ENCODE peak calls at places on chromosomes 13 and 19, in seven cellular contexts. I is H9, J is IMR-90, A is trophoblast cell, V is mesenchymal stem cell, C is neuronal stem cell, T is H1. P is an unnamed sample.
A peak's percentile ranks its signal among the peaks of the same experiment; 100 is the strongest.

GRCh38 chr19:610071-610800 is 20.6 kb downstream of the HCN2 start:
- DNase-seq in I (no peak), J (no peak), A (no peak), V (no peak), C (no peak), T (no peak), P (no peak)

GRCh38 chr19:48196933-48197665 is 26.6 kb downstream of the ZSWIM9 start:
- DNase-seq in I (no peak), J (no peak), A (no peak), V (no peak), C (no peak), T (no peak), P (peak; percentile 45)

GRCh38 chr13:82717249-82717648 is 1165.0 kb downstream of the SLITRK1 start:
- DNase-seq in I (no peak), J (peak; percentile 59), A (no peak), V (peak; percentile 15), C (no peak), T (no peak), P (no peak)

GRCh38 chr19:23771348-23771747 is 12.7 kb upstream of the ZNF681 start:
- DNase-seq in I (no peak), J (no peak), A (peak; percentile 56), V (no peak), C (no peak), T (no peak), P (no peak)

GRCh38 chr13:102651392-102651791 is 43.5 kb downstream of the METTL21C start:
- DNase-seq in I (no peak), J (peak; percentile 61), A (no peak), V (peak; percentile 65), C (no peak), T (no peak), P (no peak)

GRCh38 chr19:32646556-32646955 is 28.4 kb downstream of the ANKRD27 start:
- DNase-seq in I (no peak), J (no peak), A (no peak), V (no peak), C (no peak), T (no peak), P (no peak)

GRCh38 chr19:4870025-4870700 is 2.7 kb upstream of the PLIN3 start:
- DNase-seq in I (peak; percentile 81), J (peak; percentile 92), A (peak; percentile 88), V (peak; percentile 97), C (no peak), T (peak; percentile 49), P (peak; percentile 93)

GRCh38 chr19:41298327-41298964 is 11.5 kb upstream of the CCDC97 start:
- DNase-seq in I (no peak), J (peak; percentile 82), A (peak; percentile 98), V (peak; percentile 99), C (no peak), T (no peak), P (peak; percentile 80)

GRCh38 chr19:34831714-34832113 is 58.7 kb upstream of the ZNF599 start:
- DNase-seq in I (no peak), J (no peak), A (no peak), V (no peak), C (no peak), T (no peak), P (no peak)

GRCh38 chr19:9018163-9018875 is 8.1 kb upstream of the MUC16 start:
- DNase-seq in I (no peak), J (no peak), A (peak; percentile 92), V (no peak), C (no peak), T (no peak), P (no peak)

GRCh38 chr13:26324867-26325266 is 70.9 kb downstream of the CDK8 start:
- DNase-seq in I (no peak), J (peak; percentile 13), A (no peak), V (no peak), C (no peak), T (no peak), P (no peak)

GRCh38 chr13:110393761-110394160 is 86.7 kb downstream of the COL4A2 start:
- DNase-seq in I (no peak), J (no peak), A (no peak), V (no peak), C (no peak), T (no peak), P (no peak)

GRCh38 chr13:106373989-106374572 is 161.4 kb downstream of the EFNB2 start:
- DNase-seq in I (no peak), J (peak; percentile 73), A (no peak), V (peak; percentile 84), C (no peak), T (no peak), P (no peak)

GRCh38 chr13:102280366-102280765 is 121.5 kb downstream of the FGF14 start:
- DNase-seq in I (no peak), J (no peak), A (no peak), V (no peak), C (peak; percentile 14), T (no peak), P (no peak)

GRCh38 chr13:50612717-50613116 is 230.8 kb downstream of the DLEU7 start:
- DNase-seq in I (no peak), J (no peak), A (no peak), V (no peak), C (no peak), T (no peak), P (no peak)

GRCh38 chr13:99044764-99045163 is 66.9 kb upstream of the DOCK9 start:
- DNase-seq in I (no peak), J (no peak), A (no peak), V (no peak), C (no peak), T (no peak), P (no peak)
- H3K18ac ChIP-seq in I (no peak overlapping the region), J (peak overlapping the region; percentile 79), A (no peak overlapping the region), V (peak overlapping the region; percentile 77), C (no peak overlapping the region), T (no peak overlapping the region), P (no peak overlapping the region)

DNA sequence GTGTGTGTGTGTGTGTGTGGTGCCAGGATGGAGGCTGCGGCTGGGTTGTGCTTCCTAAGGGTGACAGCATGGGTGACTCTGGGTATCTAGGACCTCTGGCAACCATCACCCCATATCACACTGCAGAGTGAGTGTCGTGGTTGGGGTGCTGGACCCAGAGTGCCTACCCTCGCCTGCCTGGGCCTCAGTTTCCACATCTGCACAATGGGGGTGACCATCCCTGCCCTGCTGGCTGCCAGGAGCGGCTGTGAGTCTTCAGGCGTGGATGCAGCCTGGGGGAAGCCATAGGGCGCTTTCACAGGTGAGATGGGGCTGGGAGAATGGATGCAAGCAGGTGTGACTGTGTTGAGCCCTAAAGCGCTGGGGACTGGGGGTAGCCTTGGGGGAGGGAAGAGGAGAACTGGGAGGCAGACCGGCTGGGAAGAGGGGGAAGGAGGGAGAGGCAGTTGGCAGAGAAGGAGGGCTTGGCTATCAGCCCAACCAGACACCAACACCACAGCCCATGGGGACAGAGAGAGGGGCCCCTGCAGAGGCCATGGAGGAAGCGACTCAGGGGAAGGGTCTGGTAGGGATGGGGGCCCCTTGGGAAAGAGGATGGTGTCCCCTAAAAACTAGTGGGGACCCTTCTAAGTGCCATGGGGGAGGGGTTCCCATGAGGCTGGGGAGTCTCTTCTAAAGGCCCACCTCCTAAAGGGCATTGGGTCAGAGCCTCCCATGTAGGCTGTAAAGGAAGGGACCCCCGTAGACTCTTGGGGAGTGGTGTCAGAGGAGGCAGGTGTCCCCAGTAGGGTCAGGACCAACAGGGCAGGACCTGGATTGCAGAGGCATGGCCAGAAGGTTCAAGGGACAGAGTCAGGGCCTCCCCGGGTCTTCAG is 1.7 kb downstream of the PLPPR2 start:
- DNase-seq in I (no peak), J (no peak), A (no peak), V (no peak), C (no peak), T (no peak), P (no peak)
- H2AK5ac ChIP-seq in I (no peak overlapping the region), J (peak overlapping the region; percentile 18), A (no peak overlapping the region), V (no peak overlapping the region), C (peak overlapping the region; percentile 84), T (peak overlapping the region; percentile 39), P (no peak overlapping the region)

DNA sequence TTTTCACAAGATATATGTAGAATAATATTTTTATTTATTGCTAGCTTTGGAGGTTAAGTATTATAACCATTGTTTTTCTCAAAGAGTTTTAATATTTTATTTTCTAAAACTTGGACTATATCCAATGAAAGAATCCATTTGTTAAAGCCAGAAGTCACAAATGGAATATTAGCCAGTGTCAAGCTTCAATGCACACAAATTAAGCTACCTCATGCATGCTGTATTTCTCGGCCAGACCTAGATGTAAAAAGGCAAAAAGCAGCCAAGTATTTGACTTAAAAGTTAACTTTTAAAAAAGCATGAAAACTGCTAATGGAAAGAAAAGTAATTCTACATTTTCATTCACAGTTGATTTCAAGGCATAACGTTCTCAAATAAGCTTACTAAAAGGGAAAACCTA is 160.0 kb upstream of the ATXN8OS start:
- DNase-seq in I (no peak), J (no peak), A (no peak), V (no peak), C (no peak), T (no peak), P (no peak)
- H3K18ac ChIP-seq in I (no peak overlapping the region), J (no peak overlapping the region), A (no peak overlapping the region), V (no peak overlapping the region), C (no peak overlapping the region), T (no peak overlapping the region), P (no peak overlapping the region)

GRCh38 chr13:27450921-27451461 is 627 bp upstream of the MTIF3 start:
- DNase-seq in I (no peak), J (peak; percentile 47), A (peak; percentile 20), V (peak; percentile 76), C (peak; percentile 5), T (no peak), P (peak; percentile 23)
- H2AK5ac ChIP-seq in I (no peak overlapping the region), J (no peak overlapping the region), A (no peak overlapping the region), V (no peak overlapping the region), C (no peak overlapping the region), T (no peak overlapping the region), P (no peak overlapping the region)

GRCh38 chr13:92173254-92173653 is 774.8 kb downstream of the GPC5 start:
- DNase-seq in I (no peak), J (no peak), A (no peak), V (no peak), C (no peak), T (no peak), P (no peak)
- H3K18ac ChIP-seq in I (no peak overlapping the region), J (no peak overlapping the region), A (no peak overlapping the region), V (no peak overlapping the region), C (no peak overlapping the region), T (no peak overlapping the region), P (no peak overlapping the region)

DNA sequence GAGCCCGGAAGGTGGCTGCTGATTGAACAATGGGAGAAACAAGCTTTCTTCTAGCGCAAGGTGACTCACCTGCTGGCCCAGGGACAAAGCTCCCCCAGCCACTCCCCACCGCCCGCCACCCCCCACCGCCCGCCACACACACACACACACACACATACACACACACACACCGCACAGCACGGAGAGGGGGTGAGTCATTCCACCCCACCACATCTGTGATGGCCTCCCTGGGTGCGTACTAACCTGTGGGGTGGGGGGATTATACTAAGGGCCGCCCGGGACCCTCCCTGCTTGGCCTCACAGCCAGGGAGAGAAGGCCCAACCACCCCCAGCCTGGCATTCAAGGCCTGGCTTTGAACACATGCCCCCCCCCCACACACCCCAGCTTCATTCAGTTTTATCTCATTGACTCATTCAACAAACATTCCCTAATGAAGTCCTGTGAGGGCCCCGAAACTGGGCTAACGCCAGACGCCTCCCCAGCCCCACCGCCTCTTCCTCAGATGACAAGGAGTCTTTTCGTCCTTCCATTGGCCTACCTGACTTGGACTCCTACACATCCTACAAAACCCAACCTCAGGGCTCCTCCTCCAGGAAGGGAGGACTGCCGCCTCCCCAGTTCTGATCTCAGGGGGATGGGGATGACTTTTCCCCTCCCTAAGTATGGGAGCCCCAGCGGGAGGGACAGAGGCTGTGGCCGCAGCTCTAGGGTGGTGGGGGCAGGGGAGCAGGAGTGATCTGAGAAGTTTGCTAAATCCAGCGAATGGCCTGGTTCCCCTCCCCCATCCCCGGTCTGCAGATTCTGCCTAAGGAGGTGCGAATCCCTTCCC is 5.8 kb upstream of the ONECUT3 start:
- DNase-seq in I (peak; percentile 85), J (peak; percentile 80), A (no peak), V (peak; percentile 72), C (no peak), T (peak; percentile 54), P (peak; percentile 81)
- H2AK5ac ChIP-seq in I (no peak overlapping the region), J (peak overlapping the region; percentile 85), A (no peak overlapping the region), V (no peak overlapping the region), C (no peak overlapping the region), T (no peak overlapping the region), P (no peak overlapping the region)

P was measured in mesendoderm.